ENCODE peak calls at places on chromosomes 7 and 10, in seven cellular contexts. H is K562, R is left cardiac atrium, Q is NB4, I is uterus, L is NCI-H345, G is AG04449. A is an unnamed sample.

GRCh38 chr7:112571852-112572607 is 91.2 kb downstream of the LSMEM1 start:
- DNase-seq in H (peak), R (no peak), Q (peak), I (no peak), L (no peak), G (no peak), A (no peak)

GRCh38 chr10:22345301-22346086 is at the start of gene SPAG6:
- DNase-seq in H (no peak), R (peak), Q (no peak), I (no peak), L (peak), G (no peak), A (no peak)

GRCh38 chr7:2016021-2016631 is 216.6 kb downstream of the MAD1L1 start:
- DNase-seq in H (no peak), R (peak), Q (no peak), I (no peak), L (no peak), G (no peak), A (no peak)

GRCh38 chr7:104956753-104957450 is 57.1 kb upstream of the KMT2E start:
- DNase-seq in H (no peak), R (no peak), Q (peak), I (no peak), L (no peak), G (peak), A (peak)

GRCh38 chr7:92402920-92403759 is 44.1 kb upstream of the GATAD1 start:
- DNase-seq in H (no peak), R (no peak), Q (no peak), I (no peak), L (no peak), G (peak), A (no peak)

GRCh38 chr10:113905756-113906155 is 51.3 kb downstream of the NHLRC2 start:
- DNase-seq in H (no peak), R (no peak), Q (peak), I (no peak), L (no peak), G (no peak), A (no peak)

GRCh38 chr7:133253522-133253882 is 624 bp downstream of the EXOC4 start:
- DNase-seq in H (peak), R (no peak), Q (peak), I (no peak), L (peak), G (no peak), A (no peak)

GRCh38 chr7:16438988-16439387 is 17.6 kb upstream of the CRPPA start:
- DNase-seq in H (no peak), R (no peak), Q (no peak), I (no peak), L (no peak), G (no peak), A (no peak)

GRCh38 chr7:139772115-139772514 is 5.7 kb downstream of the HIPK2 start:
- DNase-seq in H (no peak), R (no peak), Q (peak), I (no peak), L (no peak), G (no peak), A (no peak)

GRCh38 chr7:95684037-95684436 is 87.7 kb upstream of the PDK4 start:
- DNase-seq in H (no peak), R (no peak), Q (peak), I (no peak), L (peak), G (no peak), A (peak)

GRCh38 chr10:71980181-71981023 is 16.2 kb downstream of the CHST3 start:
- DNase-seq in H (peak), R (no peak), Q (no peak), I (no peak), L (no peak), G (no peak), A (no peak)

GRCh38 chr7:26863504-26864308 is 684 bp downstream of the SKAP2 start:
- DNase-seq in H (peak), R (no peak), Q (peak), I (no peak), L (no peak), G (no peak), A (peak)

GRCh38 chr10:21517134-21517982 is 8.1 kb downstream of the SKIDA1 start:
- DNase-seq in H (peak), R (peak), Q (peak), I (peak), L (peak), G (no peak), A (peak)

GRCh38 chr10:23461557-23461956 is 22.7 kb downstream of the OTUD1 start:
- DNase-seq in H (no peak), R (no peak), Q (no peak), I (no peak), L (no peak), G (no peak), A (no peak)

GRCh38 chr10:5195727-5196374 is 786 bp upstream of the AKR1C4 start:
- DNase-seq in H (no peak), R (no peak), Q (no peak), I (no peak), L (no peak), G (no peak), A (no peak)

GRCh38 chr10:28754930-28755718 is 77.8 kb downstream of the BAMBI start:
- DNase-seq in H (no peak), R (no peak), Q (no peak), I (no peak), L (no peak), G (no peak), A (no peak)